ENCODE peak calls at places on chromosomes 12 and 14, in ten cellular contexts. C is GOT3; T is heart left ventricle; Z is EH; A is body of pancreas; V is PC-9; I is HuH-7.5; G is NCI-H345; F is CD4-positive, alpha-beta T cell; B is left cardiac atrium. Y is an unnamed sample.

GRCh38 chr14:26125039-26125438 is 472.8 kb downstream of the NOVA1 start:
- DNase-seq in I (no peak), B (no peak), G (peak; percentile 18), Z (no peak), V (no peak), A (no peak), T (no peak), F (no peak), C (no peak), Y (no peak)

GRCh38 chr12:57874166-57875108 is 27.9 kb upstream of the CTDSP2 start:
- DNase-seq in T (no peak), Z (no peak), B (no peak), C (no peak), G (no peak), I (no peak), V (no peak), A (no peak), F (no peak), Y (no peak)

GRCh38 chr12:55659486-55660385 is 23.0 kb downstream of the OR10P1 start:
- DNase-seq in I (no peak), B (peak; percentile 63), T (peak; percentile 69), F (no peak), Z (peak; percentile 47), A (no peak), C (no peak), G (peak; percentile 5), V (no peak), Y (no peak)

GRCh38 chr12:105358789-105359188 is 28.3 kb downstream of the C12orf75 start:
- DNase-seq in V (no peak), T (no peak), F (no peak), I (no peak), Z (no peak), A (no peak), C (no peak), G (no peak), B (no peak), Y (no peak)

GRCh38 chr14:64736271-64737131 is 32.3 kb downstream of the PLEKHG3 start:
- DNase-seq in A (peak; percentile 90), C (no peak), V (no peak), Z (no peak), T (no peak), I (no peak), B (peak; percentile 18), F (no peak), G (peak; percentile 93), Y (no peak)

GRCh38 chr14:38824691-38825090 is 278.3 kb downstream of the SEC23A start:
- DNase-seq in Z (peak; percentile 64), T (no peak), I (no peak), G (no peak), C (no peak), V (no peak), B (no peak), A (no peak), F (no peak), Y (no peak)

GRCh38 chr12:93571360-93571853 is 1.1 kb upstream of the SOCS2 start:
- DNase-seq in Z (peak; percentile 91), V (no peak), G (peak; percentile 58), F (peak; percentile 36), C (peak; percentile 4), A (peak; percentile 64), B (peak; percentile 74), T (peak; percentile 87), I (peak; percentile 47), Y (peak; percentile 72)

GRCh38 chr12:6606331-6607131 is 648 bp downstream of the CHD4 start:
- DNase-seq in F (peak; percentile 75), B (peak; percentile 84), V (peak; percentile 40), T (peak; percentile 87), I (peak; percentile 59), G (no peak), C (no peak), A (peak; percentile 82), Z (peak; percentile 66), Y (no peak)

GRCh38 chr12:28759334-28759733 is 389.7 kb upstream of the FAR2 start:
- DNase-seq in B (no peak), C (no peak), T (no peak), G (no peak), I (no peak), F (no peak), V (peak; percentile 75), Z (no peak), A (no peak), Y (no peak)

GRCh38 chr12:121050725-121051124 is 11.7 kb upstream of the OASL start:
- DNase-seq in I (no peak), T (no peak), G (no peak), A (no peak), C (no peak), B (no peak), V (peak; percentile 35), Z (peak; percentile 29), F (no peak), Y (no peak)

GRCh38 chr12:132522586-132523380 is 32.8 kb downstream of the FBRSL1 start:
- DNase-seq in C (no peak), G (peak; percentile 77), V (no peak), I (no peak), F (no peak), A (no peak), B (no peak), T (no peak), Z (no peak), Y (no peak)

GRCh38 chr14:51939211-51939705 is 50.1 kb upstream of the RTRAF start:
- DNase-seq in A (no peak), C (no peak), V (no peak), B (no peak), Z (no peak), F (no peak), T (no peak), I (no peak), G (no peak), Y (no peak)

GRCh38 chr12:12439636-12440035 is 82.8 kb downstream of the BORCS5 start:
- DNase-seq in A (no peak), F (peak; percentile 35), B (no peak), C (no peak), V (peak; percentile 77), G (no peak), I (peak; percentile 40), Z (peak; percentile 23), T (no peak), Y (no peak)

GRCh38 chr14:44564908-44565307 is 57.8 kb upstream of the FSCB start:
- DNase-seq in A (no peak), B (no peak), G (no peak), T (no peak), C (no peak), Z (no peak), F (no peak), I (no peak), V (no peak), Y (no peak)

GRCh38 chr12:52141306-52141705 is 50.5 kb downstream of the KRT80 start:
- DNase-seq in A (no peak), G (no peak), F (no peak), B (no peak), V (no peak), Z (no peak), I (no peak), C (no peak), T (no peak), Y (peak; percentile 45)

GRCh38 chr12:68420225-68421008 is 88.3 kb upstream of the MDM1 start:
- DNase-seq in A (no peak), C (no peak), Z (peak; percentile 22), T (no peak), I (no peak), F (no peak), B (peak; percentile 24), V (no peak), G (no peak), Y (no peak)

GRCh38 chr14:77369280-77369679 is 7.6 kb downstream of the TMED8 start:
- DNase-seq in V (no peak), F (no peak), G (no peak), C (no peak), I (no peak), Z (no peak), T (no peak), B (no peak), A (no peak), Y (no peak)

GRCh38 chr12:109518820-109519665 is 41.6 kb downstream of the UBE3B start:
- DNase-seq in A (peak; percentile 63), V (no peak), I (peak; percentile 71), T (peak; percentile 71), F (peak; percentile 41), B (peak; percentile 69), Z (peak; percentile 84), G (peak; percentile 22), C (no peak), Y (no peak)

GRCh38 chr14:61140872-61141271 is 140.3 kb downstream of the TMEM30B start:
- DNase-seq in V (no peak), B (no peak), A (no peak), T (no peak), F (no peak), Z (peak; percentile 78), C (no peak), I (no peak), G (no peak), Y (no peak)

GRCh38 chr12:32501835-32502333 is 102.5 kb downstream of the FGD4 start:
- DNase-seq in V (no peak), Z (peak; percentile 65), C (no peak), G (peak; percentile 89), A (peak; percentile 33), I (peak; percentile 57), B (no peak), F (no peak), T (peak; percentile 22), Y (no peak)

GRCh38 chr12:121252712-121253345 is 42.9 kb downstream of the P2RX4 start:
- DNase-seq in V (no peak), T (no peak), C (no peak), G (no peak), I (no peak), B (no peak), A (no peak), Z (no peak), F (no peak), Y (no peak)

Y was measured in SW 1271.